ENCODE peak calls at places on chromosomes 2 and 18, in eight cellular contexts. A is HepG2, J is GM12878, E is SK-N-SH, V is Panc1, N is transverse colon, X is HCT116, O is prostate gland. U is an unnamed sample.
A peak's percentile ranks its signal among the peaks of the same experiment; 100 is the strongest.

GRCh38 chr2:202771741-202772470 is 99.7 kb downstream of the ICA1L start:
- DNase-seq in A (no peak), E (no peak), V (no peak), J (no peak), N (no peak), X (no peak), O (no peak), U (no peak)

GRCh38 chr2:19474128-19474527 is 115.7 kb upstream of the OSR1 start:
- DNase-seq in N (peak; percentile 16), O (peak; percentile 76), J (peak; percentile 71), X (no peak), V (no peak), A (no peak), E (no peak), U (no peak)

GRCh38 chr18:70423988-70424387 is 135.1 kb downstream of the SOCS6 start:
- DNase-seq in N (peak; percentile 26), X (peak; percentile 71), A (no peak), E (no peak), J (no peak), O (peak; percentile 63), V (no peak), U (no peak)

GRCh38 chr2:232624554-232624842 is 8.9 kb upstream of the EFHD1 start:
- DNase-seq in A (no peak), E (no peak), V (no peak), X (no peak), N (no peak), O (no peak), J (no peak), U (no peak)

GRCh38 chr2:102080451-102081054 is 62.0 kb upstream of the IL1R1 start:
- DNase-seq in N (no peak), O (no peak), V (no peak), X (peak; percentile 41), A (no peak), J (no peak), E (no peak), U (no peak)

GRCh38 chr18:8471373-8471772 is 137.9 kb upstream of the RAB12 start:
- DNase-seq in X (no peak), E (no peak), O (no peak), A (no peak), V (no peak), N (no peak), J (no peak), U (no peak)

GRCh38 chr2:102843759-102844443 is 82.1 kb downstream of the TMEM182 start:
- DNase-seq in E (peak; percentile 57), J (no peak), O (no peak), N (no peak), V (no peak), A (no peak), X (no peak), U (no peak)

GRCh38 chr2:150856596-150857281 is 369.3 kb upstream of the RND3 start:
- DNase-seq in E (peak; percentile 20), J (no peak), V (no peak), A (no peak), O (no peak), N (no peak), X (no peak), U (no peak)

GRCh38 chr2:186195726-186196125 is 290.3 kb upstream of the ZC3H15 start:
- DNase-seq in A (peak; percentile 7), N (no peak), O (no peak), J (no peak), E (no peak), X (no peak), V (no peak), U (no peak)

GRCh38 chr2:106566050-106566449 is 78.9 kb downstream of the CD8B2 start:
- DNase-seq in X (no peak), E (no peak), N (no peak), O (no peak), V (no peak), A (peak; percentile 21), J (no peak), U (no peak)

GRCh38 chr2:203631068-203631757 is 75.2 kb upstream of the CD28 start:
- DNase-seq in O (no peak), J (no peak), X (no peak), V (peak; percentile 46), N (no peak), E (no peak), A (peak; percentile 34), U (no peak)

GRCh38 chr2:121625953-121626352 is 23.3 kb downstream of the CLASP1 start:
- DNase-seq in V (no peak), E (no peak), A (no peak), J (no peak), O (no peak), N (no peak), X (no peak), U (no peak)

GRCh38 chr2:140085674-140086073 is 1305.5 kb upstream of the NXPH2 start:
- DNase-seq in O (no peak), E (no peak), V (no peak), X (no peak), A (no peak), N (no peak), J (no peak), U (no peak)

GRCh38 chr2:46333912-46334311 is 36.7 kb downstream of the EPAS1 start:
- DNase-seq in O (no peak), J (no peak), V (no peak), E (no peak), N (no peak), X (no peak), A (no peak), U (peak; percentile 21)
- H3K4me1 ChIP-seq in O (peaks cover 14% of the 10 kb centered on the region), J (no peaks in the 10 kb centered on the region), V (peaks cover 75% of the 10 kb centered on the region), E (peaks cover 97% of the 10 kb centered on the region), N (peaks cover 70% of the 10 kb centered on the region), X (no peaks in the 10 kb centered on the region), A (peaks cover 93% of the 10 kb centered on the region), U (peaks cover 36% of the 10 kb centered on the region)

GRCh38 chr2:170267071-170267470 is 89.1 kb downstream of the MYO3B start:
- DNase-seq in V (no peak), O (no peak), J (no peak), E (no peak), N (no peak), X (no peak), A (no peak), U (no peak)
- TF ChIP-seq POLR2AphosphoS5 in V (no peak), O (no peak), J (no peak), E (no peak), N (no peak), X (no peak), A (no peak), U (no peak)

GRCh38 chr2:43270461-43270860 is 44.1 kb upstream of the ZFP36L2 start:
- DNase-seq in A (no peak), N (no peak), O (no peak), V (no peak), X (no peak), E (no peak), J (no peak), U (no peak)
- H3K4me1 ChIP-seq in A (peaks cover 23% of the 10 kb centered on the region), N (peaks cover 22% of the 10 kb centered on the region), O (peaks cover 10% of the 10 kb centered on the region), V (no peaks in the 10 kb centered on the region), X (no peaks in the 10 kb centered on the region), E (peaks cover 73% of the 10 kb centered on the region), J (peaks cover 10% of the 10 kb centered on the region), U (peaks cover 3% of the 10 kb centered on the region)

GRCh38 chr2:26654061-26654340 is 12.8 kb upstream of the CIB4 start:
- DNase-seq in A (no peak), O (no peak), E (no peak), V (no peak), X (no peak), N (no peak), J (no peak), U (no peak)

GRCh38 chr2:26651458-26652155 is 10.4 kb upstream of the CIB4 start:
- DNase-seq in A (no peak), O (no peak), J (no peak), V (no peak), X (no peak), N (no peak), E (no peak), U (no peak)

GRCh38 chr2:26653207-26654060 is 12.3 kb upstream of the CIB4 start:
- DNase-seq in V (no peak), E (no peak), N (no peak), X (no peak), J (no peak), A (no peak), O (no peak), U (no peak)

GRCh38 chr2:26650713-26651457 is 9.7 kb upstream of the CIB4 start:
- DNase-seq in N (no peak), E (no peak), O (no peak), X (no peak), V (no peak), J (no peak), A (no peak), U (no peak)

DNA sequence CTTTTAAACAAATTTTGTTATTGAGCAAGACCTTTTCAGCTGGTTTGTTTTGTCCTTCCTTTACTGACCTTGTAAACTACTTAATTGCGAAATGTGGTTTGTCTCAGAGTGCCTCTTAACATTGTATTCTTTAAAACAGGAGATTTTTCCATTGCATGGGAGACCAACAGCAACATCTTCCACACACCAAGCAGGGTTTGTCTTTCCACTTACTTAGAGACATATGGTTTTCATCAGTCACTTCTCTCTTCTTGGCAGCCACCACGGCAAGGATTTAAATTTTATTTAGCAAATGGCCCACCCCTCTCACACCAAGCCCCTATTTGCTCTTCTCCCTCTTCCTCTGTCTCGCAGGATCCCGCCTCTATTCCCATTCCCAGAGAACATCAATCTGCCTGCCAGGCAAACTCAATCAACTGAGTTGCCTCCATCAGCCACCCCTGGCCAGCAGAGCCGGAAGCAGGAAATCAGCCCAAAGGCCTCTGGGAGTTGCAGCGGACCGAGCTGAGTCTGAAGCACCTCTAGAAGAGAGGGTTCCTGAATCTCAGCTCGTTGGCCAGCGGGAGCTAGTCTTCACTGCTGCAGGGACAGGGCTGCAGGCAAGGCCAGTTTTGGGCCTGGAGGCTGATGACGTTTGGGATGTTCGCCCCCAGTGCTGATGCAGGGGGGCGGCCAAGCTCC is 11.3 kb upstream of the CIB4 start:
- DNase-seq in A (no peak), O (no peak), N (peak; percentile 13), J (no peak), E (peak; percentile 92), X (no peak), V (no peak), U (no peak)
- TF ChIP-seq POLR2AphosphoS5 in A (no peak), O (peak; percentile 44), N (peak; percentile 37), J (no peak), E (no peak), X (no peak), V (no peak), U (no peak)

GRCh38 chr18:56984731-56985130 is 162.2 kb upstream of the BOD1L2 start:
- DNase-seq in X (no peak), O (no peak), N (no peak), J (no peak), V (no peak), E (no peak), A (peak; percentile 2), U (no peak)

GRCh38 chr18:56987236-56987635 is 159.7 kb upstream of the BOD1L2 start:
- DNase-seq in N (no peak), V (no peak), A (no peak), J (no peak), E (no peak), O (no peak), X (no peak), U (no peak)

GRCh38 chr18:56988022-56988421 is 158.9 kb upstream of the BOD1L2 start:
- DNase-seq in V (no peak), A (no peak), J (no peak), E (peak; percentile 27), O (no peak), N (no peak), X (no peak), U (no peak)

GRCh38 chr18:56983275-56983992 is 163.5 kb upstream of the BOD1L2 start:
- DNase-seq in A (no peak), N (no peak), E (no peak), J (no peak), X (no peak), O (no peak), V (no peak), U (no peak)

GRCh38 chr18:56986829-56987228 is 160.1 kb upstream of the BOD1L2 start:
- DNase-seq in O (no peak), J (no peak), E (no peak), A (peak; percentile 64), N (no peak), X (no peak), V (no peak), U (peak; percentile 86)
- H3K4me1 ChIP-seq in O (no peaks in the 10 kb centered on the region), J (no peaks in the 10 kb centered on the region), E (no peaks in the 10 kb centered on the region), A (peaks cover 17% of the 10 kb centered on the region), N (peaks cover 12% of the 10 kb centered on the region), X (no peaks in the 10 kb centered on the region), V (no peaks in the 10 kb centered on the region), U (peaks cover 9% of the 10 kb centered on the region)